ENCODE peak calls at places on chromosome 2, in seven cellular contexts. One of them, this sample, is unnamed.

GRCh38 chr2:205020673-205021072 is 475.4 kb downstream of the PARD3B start:
- DNase-seq in iris pigment epithelial cell: no peak
- DNase-seq in T-helper 1 cell: no peak
- DNase-seq in left ventricle myocardium superior: no peak
- DNase-seq in M059J: no peak
- DNase-seq in RPMI7951: no peak
- DNase-seq in GM23248: no peak
- DNase-seq in this sample: no peak

GRCh38 chr2:26704441-26704977 is 12.0 kb downstream of the KCNK3 start:
- DNase-seq in iris pigment epithelial cell: peak
- DNase-seq in T-helper 1 cell: no peak
- DNase-seq in left ventricle myocardium superior: no peak
- DNase-seq in M059J: peak
- DNase-seq in RPMI7951: peak
- DNase-seq in GM23248: peak
- DNase-seq in this sample: peak

GRCh38 chr2:72136349-72136748 is 11.3 kb downstream of the CYP26B1 start:
- DNase-seq in iris pigment epithelial cell: no peak
- DNase-seq in T-helper 1 cell: no peak
- DNase-seq in left ventricle myocardium superior: no peak
- DNase-seq in M059J: no peak
- DNase-seq in RPMI7951: no peak
- DNase-seq in GM23248: no peak
- DNase-seq in this sample: no peak

GRCh38 chr2:134611316-134611715 is 107.5 kb downstream of the TMEM163 start:
- DNase-seq in iris pigment epithelial cell: no peak
- DNase-seq in T-helper 1 cell: no peak
- DNase-seq in left ventricle myocardium superior: no peak
- DNase-seq in M059J: no peak
- DNase-seq in RPMI7951: no peak
- DNase-seq in GM23248: no peak
- DNase-seq in this sample: no peak

GRCh38 chr2:182642328-182642727 is 73.7 kb upstream of the DNAJC10 start:
- DNase-seq in iris pigment epithelial cell: peak
- DNase-seq in T-helper 1 cell: peak
- DNase-seq in left ventricle myocardium superior: peak
- DNase-seq in M059J: peak
- DNase-seq in RPMI7951: peak
- DNase-seq in GM23248: peak
- DNase-seq in this sample: peak

GRCh38 chr2:24453379-24454073 is 37.5 kb upstream of the NCOA1 start:
- DNase-seq in iris pigment epithelial cell: no peak
- DNase-seq in T-helper 1 cell: no peak
- DNase-seq in left ventricle myocardium superior: no peak
- DNase-seq in M059J: no peak
- DNase-seq in RPMI7951: no peak
- DNase-seq in GM23248: peak
- DNase-seq in this sample: no peak

GRCh38 chr2:63050916-63051794 is 525 bp downstream of the OTX1 start:
- DNase-seq in iris pigment epithelial cell: peak
- DNase-seq in T-helper 1 cell: peak
- DNase-seq in left ventricle myocardium superior: no peak
- DNase-seq in M059J: no peak
- DNase-seq in RPMI7951: no peak
- DNase-seq in GM23248: peak
- DNase-seq in this sample: no peak

GRCh38 chr2:191382801-191383200 is 137.6 kb downstream of the MYO1B start:
- DNase-seq in iris pigment epithelial cell: peak
- DNase-seq in T-helper 1 cell: no peak
- DNase-seq in left ventricle myocardium superior: no peak
- DNase-seq in M059J: peak
- DNase-seq in RPMI7951: peak
- DNase-seq in GM23248: peak
- DNase-seq in this sample: peak

GRCh38 chr2:42049411-42050349 is 1.9 kb downstream of the PKDCC start:
- DNase-seq in iris pigment epithelial cell: peak
- DNase-seq in T-helper 1 cell: no peak
- DNase-seq in left ventricle myocardium superior: peak
- DNase-seq in M059J: no peak
- DNase-seq in RPMI7951: no peak
- DNase-seq in GM23248: peak
- DNase-seq in this sample: no peak

GRCh38 chr2:168694173-168694572 is 108.3 kb upstream of the NOSTRIN start:
- DNase-seq in iris pigment epithelial cell: no peak
- DNase-seq in T-helper 1 cell: no peak
- DNase-seq in left ventricle myocardium superior: no peak
- DNase-seq in M059J: no peak
- DNase-seq in RPMI7951: no peak
- DNase-seq in GM23248: no peak
- DNase-seq in this sample: no peak

GRCh38 chr2:108965540-108966299 is 23.3 kb downstream of the EDAR start:
- DNase-seq in iris pigment epithelial cell: no peak
- DNase-seq in T-helper 1 cell: no peak
- DNase-seq in left ventricle myocardium superior: no peak
- DNase-seq in M059J: no peak
- DNase-seq in RPMI7951: no peak
- DNase-seq in GM23248: no peak
- DNase-seq in this sample: no peak

GRCh38 chr2:206790311-206790935 is 25.0 kb downstream of the FASTKD2 start:
- DNase-seq in iris pigment epithelial cell: peak
- DNase-seq in T-helper 1 cell: no peak
- DNase-seq in left ventricle myocardium superior: no peak
- DNase-seq in M059J: no peak
- DNase-seq in RPMI7951: no peak
- DNase-seq in GM23248: peak
- DNase-seq in this sample: peak